ENCODE peak calls at places on chromosomes 4 and X, in seven cellular contexts. Q, V, F, P, B, X and C are unnamed samples.

GRCh38 chrX:19535481-19535880 is 20.2 kb upstream of the MAP3K15 start:
- DNase-seq in Q (peak; percentile 24), V (peak; percentile 51), F (no peak), P (no peak), B (no peak), X (no peak), C (peak; percentile 37)

GRCh38 chr4:68209003-68209402 is 36.5 kb downstream of the TMPRSS11B start:
- DNase-seq in Q (no peak), V (no peak), F (no peak), P (no peak), B (no peak), X (no peak), C (peak; percentile 1)

GRCh38 chr4:7425591-7426468 is 8.9 kb downstream of the PSAPL1 start:
- DNase-seq in Q (no peak), V (no peak), F (no peak), P (peak; percentile 61), B (no peak), X (no peak), C (no peak)

GRCh38 chr4:169270810-169271691 is at the start of gene SH3RF1:
- DNase-seq in Q (peak; percentile 82), V (peak; percentile 93), F (peak; percentile 92), P (peak; percentile 95), B (no peak), X (peak; percentile 74), C (peak; percentile 80)

GRCh38 chrX:15274946-15275345 is 5.1 kb upstream of the ASB9 start:
- DNase-seq in Q (no peak), V (no peak), F (no peak), P (no peak), B (no peak), X (no peak), C (no peak)

GRCh38 chr4:30714408-30715031 is 5.6 kb upstream of the PCDH7 start:
- DNase-seq in Q (peak; percentile 59), V (peak; percentile 89), F (no peak), P (no peak), B (no peak), X (peak; percentile 42), C (peak; percentile 78)

GRCh38 chr4:86269354-86269753 is 90.5 kb downstream of the MAPK10 start:
- DNase-seq in Q (no peak), V (no peak), F (no peak), P (no peak), B (no peak), X (no peak), C (no peak)

GRCh38 chr4:114257516-114257915 is 278.1 kb upstream of the ARSJ start:
- DNase-seq in Q (peak; percentile 79), V (no peak), F (no peak), P (no peak), B (no peak), X (peak; percentile 66), C (peak; percentile 61)

GRCh38 chrX:41946973-41947612 is 23.7 kb upstream of the CASK start:
- DNase-seq in Q (no peak), V (no peak), F (no peak), P (no peak), B (no peak), X (peak; percentile 4), C (no peak)

GRCh38 chrX:109635151-109635550 is 10.2 kb upstream of the KCNE5 start:
- DNase-seq in Q (peak; percentile 5), V (peak; percentile 48), F (peak; percentile 14), P (no peak), B (no peak), X (no peak), C (peak; percentile 16)

GRCh38 chr4:101055392-101055791 is 291.9 kb downstream of the PPP3CA start:
- DNase-seq in Q (no peak), V (no peak), F (no peak), P (no peak), B (no peak), X (no peak), C (no peak)

GRCh38 chrX:25156323-25156722 is 140.6 kb upstream of the ARX start:
- DNase-seq in Q (no peak), V (peak; percentile 89), F (no peak), P (no peak), B (no peak), X (peak; percentile 36), C (no peak)

GRCh38 chrX:45743906-45744625 is 543.4 kb upstream of the DIPK2B start:
- DNase-seq in Q (no peak), V (no peak), F (no peak), P (no peak), B (no peak), X (no peak), C (no peak)

GRCh38 chr4:15774020-15774420 is 4.1 kb upstream of the CD38 start:
- DNase-seq in Q (no peak), V (no peak), F (no peak), P (no peak), B (no peak), X (no peak), C (no peak)

GRCh38 chr4:138259801-138260200 is 17.7 kb upstream of the SLC7A11 start:
- DNase-seq in Q (peak; percentile 64), V (peak; percentile 70), F (no peak), P (no peak), B (peak; percentile 19), X (peak; percentile 80), C (peak; percentile 66)

GRCh38 chrX:36867143-36867542 is 141.0 kb upstream of the FAM47C start:
- DNase-seq in Q (peak; percentile 9), V (peak; percentile 82), F (no peak), P (no peak), B (no peak), X (peak; percentile 1), C (peak; percentile 33)

GRCh38 chr4:184364100-184364921 is 110.0 kb downstream of the IRF2 start:
- DNase-seq in Q (no peak), V (no peak), F (no peak), P (no peak), B (no peak), X (no peak), C (no peak)

GRCh38 chrX:1521459-1521956 is 15.5 kb downstream of the P2RY8 start:
- DNase-seq in Q (no peak), V (no peak), F (no peak), P (peak; percentile 53), B (no peak), X (no peak), C (no peak)

GRCh38 chr4:87848622-87849351 is 16.0 kb downstream of the MEPE start:
- DNase-seq in Q (peak; percentile 56), V (peak; percentile 53), F (peak; percentile 41), P (peak; percentile 68), B (no peak), X (peak; percentile 37), C (peak; percentile 83)

GRCh38 chr4:8157496-8157895 is 1.1 kb downstream of the ABLIM2 start:
- DNase-seq in Q (no peak), V (peak; percentile 61), F (no peak), P (peak; percentile 89), B (no peak), X (no peak), C (no peak)

GRCh38 chr4:80183196-80184052 is 13.9 kb upstream of the PRDM8 start:
- DNase-seq in Q (no peak), V (no peak), F (no peak), P (no peak), B (no peak), X (no peak), C (no peak)

GRCh38 chrX:4710618-4711433 is 997.4 kb upstream of the PRKX start:
- DNase-seq in Q (no peak), V (no peak), F (no peak), P (no peak), B (no peak), X (peak; percentile 1), C (peak; percentile 0)

GRCh38 chrX:437636-438390 is 51.1 kb upstream of the PPP2R3B start:
- DNase-seq in Q (no peak), V (no peak), F (peak; percentile 3), P (no peak), B (no peak), X (no peak), C (no peak)

GRCh38 chr4:41792166-41792565 is 43.6 kb upstream of the PHOX2B start:
- DNase-seq in Q (no peak), V (no peak), F (no peak), P (no peak), B (no peak), X (no peak), C (no peak)

GRCh38 chrX:105120460-105120859 is 100.0 kb downstream of the TEX13A start:
- DNase-seq in Q (no peak), V (no peak), F (no peak), P (no peak), B (no peak), X (no peak), C (no peak)

GRCh38 chr4:74967324-74967723 is 34.4 kb downstream of the PARM1 start:
- DNase-seq in Q (no peak), V (no peak), F (no peak), P (peak; percentile 76), B (no peak), X (no peak), C (no peak)

DNA sequence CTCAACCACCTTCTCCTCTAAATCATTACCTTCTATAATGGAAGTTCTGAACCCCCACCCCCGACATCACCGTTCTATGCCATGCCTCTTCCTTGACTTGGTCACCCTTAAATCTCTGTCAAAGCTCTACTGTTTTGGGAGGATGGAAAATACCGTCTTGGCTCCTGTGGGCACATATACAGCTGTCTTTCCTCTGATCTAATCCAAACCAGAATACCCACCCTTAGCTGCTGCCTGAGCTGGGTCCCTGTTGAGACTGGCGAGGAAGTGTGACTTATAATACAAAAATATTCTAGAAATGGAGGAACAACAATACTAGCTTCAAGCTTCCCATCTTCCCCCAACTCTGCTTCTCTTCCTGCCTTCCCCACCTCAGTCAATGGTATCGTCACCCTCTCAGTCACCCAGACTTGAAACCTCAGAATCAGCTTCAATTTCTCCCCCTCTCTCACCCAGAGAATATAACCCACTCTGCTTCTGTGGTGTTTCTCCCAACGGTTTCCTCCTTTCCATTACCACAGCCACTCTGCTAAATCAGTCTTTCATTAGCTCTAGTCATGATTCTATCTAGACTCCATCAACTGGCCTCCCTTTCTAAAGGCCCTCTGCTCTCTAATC is 583 bp upstream of the IL2RG start:
- DNase-seq in Q (no peak), V (no peak), F (no peak), P (no peak), B (no peak), X (no peak), C (no peak)
- H3K4me3 ChIP-seq in Q (no peak overlapping the region), V (no peak overlapping the region), F (no peak overlapping the region), P (no peak overlapping the region), B (no peak overlapping the region), X (no peak overlapping the region), C (no peak overlapping the region)

DNA sequence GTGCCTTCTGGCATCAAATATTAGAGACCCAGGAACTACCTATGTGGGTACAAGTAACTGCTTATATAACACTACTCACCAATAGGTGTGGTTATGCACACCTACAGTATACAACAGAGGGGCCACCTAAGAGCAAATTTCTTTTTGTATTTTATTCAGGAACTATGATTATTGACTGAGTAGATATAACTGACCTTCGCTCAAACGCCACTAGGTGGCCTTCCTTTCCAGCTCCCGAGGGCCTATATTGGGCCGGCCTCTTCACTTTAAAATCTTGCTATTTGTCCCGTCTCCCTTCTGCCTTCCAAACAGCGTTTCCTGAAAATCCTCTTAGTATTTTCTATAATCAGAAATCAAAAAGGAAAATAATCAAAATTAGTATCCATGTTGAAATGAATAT is 19.9 kb upstream of the PABPC5 start:
- DNase-seq in Q (no peak), V (peak; percentile 28), F (no peak), P (no peak), B (no peak), X (no peak), C (no peak)
- TF ChIP-seq CTCF in Q (peak; percentile 37), V (peak; percentile 67), F (peak; percentile 6), P (peak; percentile 22), B (peak; percentile 31), X (no peak), C (peak; percentile 28)

GRCh38 chr4:154490589-154491340 is 834 bp downstream of the DCHS2 start:
- DNase-seq in Q (no peak), V (no peak), F (no peak), P (no peak), B (no peak), X (no peak), C (no peak)
- H3K4me3 ChIP-seq in Q (no peak overlapping the region), V (peak overlapping the region; percentile 33), F (no peak overlapping the region), P (peak overlapping the region; percentile 30), B (peak overlapping the region; percentile 18), X (peak overlapping the region; percentile 33), C (no peak overlapping the region)

GRCh38 chr4:4803216-4803903 is 56.1 kb upstream of the MSX1 start:
- DNase-seq in Q (no peak), V (no peak), F (no peak), P (no peak), B (no peak), X (no peak), C (no peak)
- TF ChIP-seq CTCF in Q (no peak), V (no peak), F (no peak), P (no peak), B (no peak), X (no peak), C (no peak)